ENCODE peak calls at places on chromosome 6, in four cellular contexts. One of them, this sample, is unnamed.

GRCh38 chr6:3377536-3378397 is 79.1 kb downstream of the SLC22A23 start:
- DNase-seq in psoas muscle: no peak
- DNase-seq in ascending aorta: no peak
- DNase-seq in GM23248: peak
- DNase-seq in this sample: no peak

GRCh38 chr6:105968955-105969333 is 117.2 kb upstream of the PRDM1 start:
- DNase-seq in GM23248: no peak
- DNase-seq in ascending aorta: no peak
- DNase-seq in psoas muscle: no peak
- DNase-seq in this sample: no peak

GRCh38 chr6:130161627-130162404 is 60.9 kb downstream of the SAMD3 start:
- DNase-seq in ascending aorta: no peak
- DNase-seq in psoas muscle: no peak
- DNase-seq in GM23248: no peak
- DNase-seq in this sample: no peak

GRCh38 chr6:35096129-35096852 is 44.8 kb downstream of the TCP11 start:
- DNase-seq in ascending aorta: no peak
- DNase-seq in GM23248: peak
- DNase-seq in psoas muscle: no peak
- DNase-seq in this sample: no peak

GRCh38 chr6:148747493-148748160 is 797 bp downstream of the UST start:
- DNase-seq in ascending aorta: no peak
- DNase-seq in psoas muscle: peak
- DNase-seq in GM23248: peak
- DNase-seq in this sample: peak

GRCh38 chr6:48628316-48628715 is 517.3 kb upstream of the PTCHD4 start:
- DNase-seq in psoas muscle: no peak
- DNase-seq in GM23248: no peak
- DNase-seq in ascending aorta: no peak
- DNase-seq in this sample: no peak

GRCh38 chr6:99491159-99491558 is 24.1 kb downstream of the USP45 start:
- DNase-seq in GM23248: no peak
- DNase-seq in psoas muscle: no peak
- DNase-seq in ascending aorta: no peak
- DNase-seq in this sample: no peak

GRCh38 chr6:89462503-89462902 is 29.6 kb downstream of the ANKRD6 start:
- DNase-seq in GM23248: no peak
- DNase-seq in psoas muscle: no peak
- DNase-seq in ascending aorta: no peak
- DNase-seq in this sample: no peak

GRCh38 chr6:121615493-121615892 is 180.0 kb downstream of the GJA1 start:
- DNase-seq in GM23248: no peak
- DNase-seq in ascending aorta: no peak
- DNase-seq in psoas muscle: no peak
- DNase-seq in this sample: no peak

GRCh38 chr6:169623975-169624374 is 77.9 kb downstream of the WDR27 start:
- DNase-seq in GM23248: no peak
- DNase-seq in ascending aorta: no peak
- DNase-seq in psoas muscle: no peak
- DNase-seq in this sample: no peak

GRCh38 chr6:114747995-114748625 is 405.3 kb upstream of the HS3ST5 start:
- DNase-seq in psoas muscle: no peak
- DNase-seq in ascending aorta: no peak
- DNase-seq in GM23248: peak
- DNase-seq in this sample: no peak

GRCh38 chr6:10801224-10801848 is 37.0 kb downstream of the MAK start:
- DNase-seq in GM23248: peak
- DNase-seq in ascending aorta: no peak
- DNase-seq in psoas muscle: peak
- DNase-seq in this sample: peak

GRCh38 chr6:22362361-22362760 is 65.5 kb upstream of the PRL start:
- DNase-seq in ascending aorta: no peak
- DNase-seq in psoas muscle: no peak
- DNase-seq in GM23248: no peak
- DNase-seq in this sample: no peak

GRCh38 chr6:90466191-90466940 is 120.5 kb downstream of the MAP3K7 start:
- DNase-seq in psoas muscle: no peak
- DNase-seq in GM23248: peak
- DNase-seq in ascending aorta: no peak
- DNase-seq in this sample: no peak

GRCh38 chr6:131949909-131950766 is 1.0 kb downstream of the CCN2 start:
- DNase-seq in ascending aorta: peak
- DNase-seq in psoas muscle: peak
- DNase-seq in GM23248: peak
- DNase-seq in this sample: peak

GRCh38 chr6:156694679-156695078 is 82.5 kb upstream of the ARID1B start:
- DNase-seq in psoas muscle: no peak
- DNase-seq in GM23248: no peak
- DNase-seq in ascending aorta: no peak
- DNase-seq in this sample: no peak

GRCh38 chr6:18412644-18413043 is 25.5 kb downstream of the RNF144B start:
- DNase-seq in ascending aorta: no peak
- DNase-seq in GM23248: peak
- DNase-seq in psoas muscle: no peak
- DNase-seq in this sample: no peak

GRCh38 chr6:26311385-26312095 is 53.5 kb upstream of the BTN3A2 start:
- DNase-seq in GM23248: peak
- DNase-seq in ascending aorta: no peak
- DNase-seq in psoas muscle: no peak
- DNase-seq in this sample: peak

GRCh38 chr6:6971369-6971768 is 136.4 kb upstream of the RREB1 start:
- DNase-seq in ascending aorta: no peak
- DNase-seq in GM23248: no peak
- DNase-seq in psoas muscle: no peak
- DNase-seq in this sample: no peak

GRCh38 chr6:30881987-30882763 is 2.1 kb upstream of the DDR1 start:
- DNase-seq in psoas muscle: no peak
- DNase-seq in ascending aorta: no peak
- DNase-seq in GM23248: peak
- DNase-seq in this sample: peak

GRCh38 chr6:155272353-155273222 is 8.8 kb downstream of the CLDN20 start:
- DNase-seq in psoas muscle: no peak
- DNase-seq in ascending aorta: no peak
- DNase-seq in GM23248: peak
- DNase-seq in this sample: peak

GRCh38 chr6:96162711-96163120 is 146.9 kb downstream of the FUT9 start:
- DNase-seq in ascending aorta: no peak
- DNase-seq in GM23248: no peak
- DNase-seq in psoas muscle: no peak
- DNase-seq in this sample: no peak

GRCh38 chr6:3919130-3919628 is 70.0 kb downstream of the FAM50B start:
- DNase-seq in ascending aorta: no peak
- DNase-seq in GM23248: peak
- DNase-seq in psoas muscle: peak
- DNase-seq in this sample: no peak

GRCh38 chr6:108561742-108562502 is 1.2 kb downstream of the FOXO3 start:
- DNase-seq in ascending aorta: no peak
- DNase-seq in GM23248: peak
- DNase-seq in psoas muscle: peak
- DNase-seq in this sample: no peak

DNA sequence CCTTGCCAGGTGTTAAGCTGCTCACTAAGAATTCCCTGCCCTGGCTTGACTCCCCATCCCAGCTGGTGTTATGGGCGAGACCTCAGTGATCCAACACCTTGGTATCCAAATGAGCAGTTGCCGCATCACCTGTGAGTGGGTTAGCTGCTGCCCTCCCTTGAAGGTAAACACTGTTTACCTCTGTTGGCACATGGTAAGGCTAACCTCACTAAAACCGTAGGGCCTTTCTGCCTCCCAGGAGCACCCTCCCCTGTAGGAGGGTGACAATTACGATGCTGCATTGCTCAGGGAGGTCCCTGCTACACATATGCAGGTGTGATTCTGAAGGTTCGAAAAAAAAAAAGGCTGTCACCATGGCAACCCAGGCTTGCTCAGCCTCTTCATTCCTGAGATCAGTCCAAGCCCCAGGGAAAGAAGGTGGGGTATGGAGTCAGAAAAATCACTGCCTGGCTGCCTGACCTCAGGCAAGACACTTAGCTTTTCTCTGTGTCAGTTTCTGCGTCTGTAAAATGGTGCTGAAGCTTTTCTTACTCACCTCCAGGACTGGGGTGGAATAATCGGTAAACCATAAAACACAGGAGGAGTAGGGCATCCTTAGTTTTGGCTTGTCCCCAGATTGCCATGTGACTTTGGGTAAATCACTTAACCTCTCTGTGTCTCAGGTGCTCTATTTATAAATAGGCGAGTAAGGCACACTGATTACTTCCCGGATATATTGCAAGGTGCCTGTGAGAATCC is 19.6 kb downstream of the PNPLA1 start:
- DNase-seq in psoas muscle: no peak
- DNase-seq in GM23248: no peak
- DNase-seq in ascending aorta: no peak
- DNase-seq in this sample: no peak
- H3K27ac ChIP-seq in psoas muscle: no peak
- H3K27ac ChIP-seq in GM23248: no peak
- H3K27ac ChIP-seq in ascending aorta: no peak
- H3K27ac ChIP-seq in this sample: no peak

GRCh38 chr6:41064841-41065240 is 7.3 kb downstream of the OARD1 start:
- DNase-seq in ascending aorta: no peak
- DNase-seq in psoas muscle: no peak
- DNase-seq in GM23248: no peak
- DNase-seq in this sample: no peak
- H3K27ac ChIP-seq in ascending aorta: no peak
- H3K27ac ChIP-seq in psoas muscle: peak
- H3K27ac ChIP-seq in GM23248: no peak
- H3K27ac ChIP-seq in this sample: no peak

DNA sequence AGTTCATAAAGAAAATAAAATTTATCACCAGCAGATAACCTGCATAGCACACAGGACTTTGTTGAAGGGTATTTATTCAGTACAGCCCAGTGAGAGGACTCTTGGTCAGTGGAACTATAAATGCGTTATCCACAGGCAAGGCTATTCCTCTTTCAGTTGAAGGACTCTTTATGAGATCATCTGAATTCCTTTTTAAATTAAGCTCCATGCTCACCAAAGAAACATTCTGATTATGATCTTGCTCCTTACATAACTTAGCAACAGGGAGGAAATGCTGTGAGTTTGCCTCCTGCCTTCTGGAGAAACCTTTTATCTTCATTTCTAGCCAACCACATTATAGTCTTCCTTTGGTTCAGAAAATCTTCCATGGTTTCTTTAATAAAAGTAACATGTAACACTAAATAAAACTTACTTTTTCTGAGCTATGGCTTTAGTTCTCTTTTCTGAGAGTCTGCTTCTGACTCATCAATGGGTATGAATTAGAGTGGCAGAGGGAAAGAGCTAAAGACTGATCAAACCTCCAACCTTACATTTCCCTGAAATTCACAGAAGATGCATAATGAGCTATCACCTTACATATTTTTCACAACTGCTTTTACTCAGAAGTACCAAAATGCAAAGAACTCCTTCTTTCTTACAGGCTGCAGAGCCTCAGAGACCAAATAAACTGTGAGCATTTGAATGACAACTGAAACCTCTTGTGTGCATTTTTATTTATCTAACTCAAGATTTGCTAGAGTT is 267.2 kb downstream of the ADGRG6 start:
- DNase-seq in psoas muscle: no peak
- DNase-seq in GM23248: peak
- DNase-seq in ascending aorta: no peak
- DNase-seq in this sample: no peak
- H3K27ac ChIP-seq in psoas muscle: no peak
- H3K27ac ChIP-seq in GM23248: peak
- H3K27ac ChIP-seq in ascending aorta: peak
- H3K27ac ChIP-seq in this sample: no peak

GRCh38 chr6:46932941-46933340 is 11.2 kb upstream of the ADGRF5 start:
- DNase-seq in psoas muscle: no peak
- DNase-seq in GM23248: peak
- DNase-seq in ascending aorta: no peak
- DNase-seq in this sample: no peak
- H3K27ac ChIP-seq in psoas muscle: peak
- H3K27ac ChIP-seq in GM23248: no peak
- H3K27ac ChIP-seq in ascending aorta: peak
- H3K27ac ChIP-seq in this sample: no peak

DNA sequence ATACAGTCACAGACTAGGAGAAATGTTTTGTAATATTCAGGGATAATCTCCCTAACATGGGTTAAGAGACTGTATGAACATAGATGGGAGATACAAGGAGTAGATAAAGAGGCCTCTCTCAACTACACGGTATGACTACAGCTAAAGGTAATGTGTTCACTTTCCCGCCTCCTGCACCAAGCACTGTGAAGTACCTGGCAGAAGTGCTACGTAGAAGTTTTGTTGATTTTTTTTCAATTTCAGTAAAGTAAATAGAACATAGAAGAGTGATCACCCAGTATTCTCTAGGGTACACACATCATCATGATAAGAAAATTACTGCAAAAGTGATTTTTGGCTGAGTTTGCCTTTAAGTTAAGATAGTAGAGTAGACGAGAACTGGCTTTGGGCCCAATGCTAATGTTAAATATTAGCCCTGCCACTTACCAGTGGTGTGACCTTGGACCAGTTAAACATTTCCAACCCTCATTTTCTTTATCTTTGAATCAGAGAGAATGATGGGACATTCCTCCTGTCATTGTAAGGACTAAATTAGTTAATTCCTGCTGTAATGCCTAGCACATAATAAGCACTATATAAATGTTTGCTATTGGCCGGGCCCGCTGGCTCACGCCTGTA is 183.6 kb downstream of the COL9A1 start:
- DNase-seq in ascending aorta: no peak
- DNase-seq in psoas muscle: no peak
- DNase-seq in GM23248: no peak
- DNase-seq in this sample: no peak
- H3K27ac ChIP-seq in ascending aorta: no peak
- H3K27ac ChIP-seq in psoas muscle: no peak
- H3K27ac ChIP-seq in GM23248: no peak
- H3K27ac ChIP-seq in this sample: no peak

GRCh38 chr6:28943223-28943556 is 19.4 kb upstream of the TRIM27 start:
- DNase-seq in GM23248: peak
- DNase-seq in psoas muscle: no peak
- DNase-seq in ascending aorta: no peak
- DNase-seq in this sample: no peak

GRCh38 chr6:28941681-28942448 is 18.1 kb upstream of the TRIM27 start:
- DNase-seq in psoas muscle: no peak
- DNase-seq in GM23248: peak
- DNase-seq in ascending aorta: no peak
- DNase-seq in this sample: no peak

GRCh38 chr6:28943557-28944411 is 20.0 kb upstream of the TRIM27 start:
- DNase-seq in psoas muscle: peak
- DNase-seq in GM23248: peak
- DNase-seq in ascending aorta: no peak
- DNase-seq in this sample: peak

GRCh38 chr6:28940859-28941680 is 17.3 kb upstream of the TRIM27 start:
- DNase-seq in psoas muscle: peak
- DNase-seq in GM23248: peak
- DNase-seq in ascending aorta: peak
- DNase-seq in this sample: peak

DNA sequence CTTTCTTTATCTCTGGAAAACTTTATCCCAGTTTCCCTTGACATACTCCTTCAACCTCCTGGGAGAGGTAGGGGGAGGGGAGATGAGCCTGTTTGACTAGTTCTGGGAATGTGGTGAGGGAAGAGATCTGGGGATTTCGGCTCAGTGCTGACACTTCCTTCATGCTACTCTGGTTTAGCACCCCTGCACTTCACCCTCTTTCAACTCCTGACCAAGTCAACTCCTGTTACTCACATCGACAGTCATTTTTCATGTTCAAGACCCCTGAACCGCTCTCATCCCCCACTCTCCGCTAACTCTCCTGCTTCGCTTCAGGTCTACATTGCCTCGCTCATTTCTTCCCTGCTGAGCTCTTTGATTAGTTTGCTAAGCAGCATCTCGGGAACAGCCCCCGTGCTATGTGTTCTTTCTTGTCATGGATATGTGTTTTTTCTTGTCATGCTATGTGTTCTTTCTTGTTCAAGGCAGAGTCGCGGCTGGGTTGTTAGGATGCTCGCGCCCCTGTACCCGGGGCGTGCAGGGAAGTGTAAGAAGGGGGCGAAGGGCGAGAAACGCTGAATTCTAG is 16.6 kb upstream of the TRIM27 start:
- DNase-seq in ascending aorta: no peak
- DNase-seq in GM23248: no peak
- DNase-seq in psoas muscle: no peak
- DNase-seq in this sample: peak
- H3K27ac ChIP-seq in ascending aorta: peak
- H3K27ac ChIP-seq in GM23248: peak
- H3K27ac ChIP-seq in psoas muscle: peak
- H3K27ac ChIP-seq in this sample: peak

This sample was measured in substantia nigra.